ENCODE peak calls at places on chromosomes 16 and 17, in five cellular contexts. X is K562, V is pancreas, W is thoracic aorta, G is transverse colon. B is an unnamed sample. For H3K4me1, the result is how much of the 10 kb centered on the place peaks cover.

GRCh38 chr17:80782536-80783427 is 208.9 kb upstream of the CHMP6 start:
- DNase-seq in W (no peak), G (no peak), X (no peak), V (no peak), B (peak)

GRCh38 chr17:74442670-74443515 is 11.0 kb downstream of the GPRC5C start:
- DNase-seq in W (peak), X (no peak), V (peak), G (peak), B (peak)

GRCh38 chr17:29084476-29085148 is 41.7 kb downstream of the PIPOX start:
- DNase-seq in W (no peak), X (no peak), V (peak), G (peak), B (no peak)

GRCh38 chr17:57615836-57616235 is 129.3 kb downstream of the CCDC182 start:
- DNase-seq in G (no peak), X (no peak), V (no peak), W (no peak), B (no peak)

GRCh38 chr16:47779201-47780016 is 318.3 kb downstream of the PHKB start:
- DNase-seq in X (peak), V (no peak), W (no peak), G (no peak), B (peak)

GRCh38 chr16:399278-400019 is 2.2 kb upstream of the DECR2 start:
- DNase-seq in V (no peak), G (no peak), W (no peak), X (no peak), B (no peak)

GRCh38 chr16:80707686-80708085 is 96.7 kb downstream of the CDYL2 start:
- DNase-seq in X (no peak), W (no peak), G (no peak), V (no peak), B (no peak)

GRCh38 chr17:76678330-76678729 is 32.4 kb downstream of the MXRA7 start:
- DNase-seq in G (peak), X (no peak), V (no peak), W (no peak), B (peak)

GRCh38 chr16:12917653-12918052 is 16.3 kb downstream of the SHISA9 start:
- DNase-seq in W (no peak), X (no peak), V (no peak), G (no peak), B (no peak)

GRCh38 chr17:13437966-13438779 is 163.6 kb downstream of the HS3ST3A1 start:
- DNase-seq in V (no peak), X (no peak), W (no peak), G (peak), B (peak)

GRCh38 chr17:74332017-74332650 is 6.1 kb downstream of the KIF19 start:
- DNase-seq in W (no peak), V (no peak), X (no peak), G (no peak), B (no peak)

GRCh38 chr17:49528966-49529365 is 33.9 kb downstream of the NGFR start:
- DNase-seq in W (no peak), G (no peak), X (no peak), V (no peak), B (no peak)

GRCh38 chr17:9498490-9498889 is 77.1 kb downstream of the STX8 start:
- DNase-seq in W (no peak), G (no peak), X (no peak), V (no peak), B (no peak)

GRCh38 chr17:57918017-57918895 is 37.0 kb downstream of the CUEDC1 start:
- DNase-seq in W (no peak), X (peak), V (no peak), G (no peak), B (no peak)

GRCh38 chr16:35692824-35693223 is 2233.4 kb downstream of the TP53TG3F start:
- DNase-seq in X (no peak), W (no peak), G (no peak), V (no peak), B (no peak)

DNA sequence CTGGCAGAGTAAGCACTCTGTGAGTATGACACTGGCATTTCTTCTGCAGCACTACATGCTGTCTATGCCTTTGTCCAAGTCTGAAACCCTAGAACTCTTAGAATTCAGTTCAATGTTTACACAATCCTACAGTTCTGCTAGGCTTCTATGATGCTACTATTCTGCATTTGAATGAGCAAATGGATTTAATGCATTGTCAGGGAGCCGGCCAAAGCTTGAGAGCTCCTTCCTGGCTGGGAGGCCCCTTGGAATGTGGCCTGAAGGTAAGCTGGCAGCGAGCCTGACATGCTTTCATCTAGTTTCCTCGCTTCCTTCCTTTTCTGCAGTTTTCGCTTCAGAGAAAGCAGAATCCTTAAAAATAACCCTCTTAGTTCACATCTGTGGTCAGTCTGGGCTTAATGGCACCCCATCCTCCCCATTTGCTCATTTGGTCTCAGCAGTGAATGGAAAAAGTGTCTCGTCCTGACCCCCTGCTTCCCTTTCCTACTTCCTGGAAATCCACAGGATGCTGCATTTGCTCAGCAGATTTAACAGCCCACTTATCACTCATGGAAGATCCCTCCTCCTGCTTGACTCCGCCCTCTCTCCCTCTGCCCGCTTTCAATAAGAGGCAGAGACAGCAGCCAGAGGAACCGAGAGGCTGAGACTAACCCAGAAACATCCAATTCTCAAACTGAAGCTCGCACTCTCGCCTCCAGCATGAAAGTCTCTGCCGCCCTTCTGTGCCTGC is at the start of gene CCL2:
- DNase-seq in G (peak), W (peak), X (no peak), V (peak), B (peak)
- H3K4me1 ChIP-seq in G (under half), W (half or more), X (under half), V (under half), B (under half)

GRCh38 chr17:17778308-17779014 is 58.3 kb downstream of the SREBF1 start:
- DNase-seq in X (no peak), G (peak), W (no peak), V (no peak), B (no peak)

GRCh38 chr17:17781591-17782424 is 55.0 kb downstream of the SREBF1 start:
- DNase-seq in X (no peak), W (no peak), G (peak), V (peak), B (peak)

GRCh38 chr17:17780941-17781590 is 55.7 kb downstream of the SREBF1 start:
- DNase-seq in V (no peak), W (no peak), X (no peak), G (peak), B (no peak)

GRCh38 chr17:17776889-17777288 is 59.9 kb downstream of the SREBF1 start:
- DNase-seq in G (no peak), V (no peak), X (no peak), W (no peak), B (no peak)

DNA sequence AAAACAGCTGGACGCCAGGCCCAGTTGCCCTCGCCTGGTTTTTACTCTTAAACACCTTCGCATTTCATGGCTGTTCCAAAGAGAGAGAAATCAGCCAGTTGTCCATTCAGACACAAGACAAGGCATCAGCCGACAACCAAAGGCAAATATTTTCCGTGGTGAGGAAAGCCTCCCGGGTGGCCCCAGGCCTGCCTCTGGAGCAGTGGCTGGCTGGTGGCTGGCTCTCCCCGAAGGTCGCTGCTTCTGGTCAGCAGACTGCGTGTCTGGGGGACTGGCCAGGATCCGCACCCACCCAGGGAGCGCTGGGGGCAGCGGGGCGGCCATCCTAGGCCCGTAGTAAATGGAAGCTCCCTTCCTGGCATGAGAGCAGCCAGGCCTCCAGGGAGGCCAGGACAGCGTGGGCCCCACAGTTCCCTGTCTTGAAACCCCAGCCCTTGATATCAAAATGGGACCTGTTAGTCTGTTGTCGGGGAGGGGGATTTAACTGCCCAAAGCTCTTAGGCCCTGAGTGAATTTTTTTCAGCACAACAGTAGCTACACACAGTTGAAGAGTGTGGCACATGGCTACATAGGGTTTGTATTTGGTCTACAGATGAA is 57.7 kb downstream of the SREBF1 start:
- DNase-seq in G (no peak), V (no peak), X (no peak), W (no peak), B (no peak)
- H3K27ac ChIP-seq in G (peak), V (no peak), X (no peak), W (peak), B (peak)

GRCh38 chr17:66547170-66547865 is 244.9 kb downstream of the PRKCA start:
- DNase-seq in W (no peak), G (no peak), V (no peak), X (no peak), B (peak)
- H3K4me1 ChIP-seq in W (under half), G (under half), V (under half), X (under half), B (under half)

DNA sequence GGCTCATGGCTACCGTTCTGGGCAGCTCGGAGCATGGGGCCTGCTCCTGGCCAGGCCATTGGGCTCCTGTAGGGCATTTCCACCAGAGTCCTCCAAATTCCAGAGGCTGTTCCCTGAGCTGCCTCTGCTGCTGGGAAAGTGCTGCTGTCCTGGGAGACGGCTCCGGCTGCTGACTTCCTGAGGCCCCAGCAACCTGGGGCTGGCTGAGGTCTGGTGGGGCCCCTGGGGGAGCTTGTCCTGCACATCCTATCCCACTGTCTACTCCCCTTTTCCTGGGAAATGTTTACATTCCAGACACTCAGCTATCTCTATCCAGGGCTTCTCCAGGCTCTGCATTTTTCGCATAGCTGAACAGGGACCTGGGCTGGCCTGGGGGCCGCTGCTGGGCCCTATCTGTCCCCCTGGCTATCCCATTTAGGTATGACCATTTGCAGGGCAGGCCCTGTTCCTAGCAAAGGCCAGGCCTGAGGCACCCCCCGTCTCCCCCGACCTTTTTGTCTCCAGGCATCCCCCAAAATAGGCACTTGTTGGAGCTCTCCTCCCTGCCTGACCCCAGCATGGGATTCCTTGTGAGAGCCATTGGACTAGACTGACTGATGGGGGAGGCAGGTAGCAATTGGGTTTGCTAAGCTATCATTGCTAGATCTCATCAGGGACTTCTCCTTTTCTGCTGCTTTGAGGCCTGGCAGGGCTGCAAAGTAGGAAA is 27.5 kb downstream of the LLGL2 start:
- DNase-seq in V (no peak), X (no peak), W (no peak), G (no peak), B (no peak)
- H3K27ac ChIP-seq in V (peak), X (no peak), W (no peak), G (peak), B (no peak)